ENCODE peak calls at places on chromosomes 2 and 18, in nine cellular contexts. Q, J, K, A, Y, H, L, R and P are unnamed samples.

GRCh38 chr2:238706673-238707072 is 141.2 kb upstream of the TWIST2 start:
- DNase-seq in H (no peak), J (no peak), Q (no peak), L (no peak), K (no peak), R (no peak), A (no peak), Y (no peak), P (no peak)

GRCh38 chr2:227796044-227796780 is 17.4 kb upstream of the CCL20 start:
- DNase-seq in K (no peak), Q (no peak), H (no peak), R (no peak), Y (no peak), L (no peak), A (no peak), J (peak), P (peak)

GRCh38 chr18:3129053-3129864 is 90.5 kb downstream of the MYOM1 start:
- DNase-seq in H (peak), Y (peak), L (no peak), Q (peak), K (peak), A (peak), R (no peak), J (peak), P (peak)

GRCh38 chr2:187054501-187055319 is 205.7 kb upstream of the ZSWIM2 start:
- DNase-seq in L (no peak), Y (no peak), J (no peak), A (no peak), H (peak), K (no peak), R (no peak), Q (no peak), P (no peak)

GRCh38 chr2:189379287-189379630 is 62.0 kb upstream of the WDR75 start:
- DNase-seq in H (no peak), Q (no peak), L (no peak), Y (no peak), A (no peak), K (no peak), J (no peak), R (no peak), P (no peak)

GRCh38 chr2:71949537-71949798 is 198.2 kb downstream of the CYP26B1 start:
- DNase-seq in A (no peak), K (no peak), Q (no peak), R (no peak), L (no peak), Y (no peak), J (no peak), H (no peak), P (no peak)

GRCh38 chr18:21593540-21594257 is 6.8 kb downstream of the ESCO1 start:
- DNase-seq in R (no peak), L (no peak), J (no peak), H (peak), K (no peak), Q (no peak), Y (no peak), A (no peak), P (no peak)

GRCh38 chr18:22214731-22215528 is 45.5 kb downstream of the GATA6 start:
- DNase-seq in A (no peak), R (no peak), Q (no peak), L (no peak), K (no peak), J (no peak), Y (no peak), H (no peak), P (no peak)

GRCh38 chr2:27809761-27810241 is 38.3 kb downstream of the MRPL33 start:
- DNase-seq in Y (no peak), K (no peak), H (no peak), L (no peak), J (peak), R (no peak), A (no peak), Q (no peak), P (no peak)

GRCh38 chr2:26432856-26433255 is 31.1 kb downstream of the DRC1 start:
- DNase-seq in R (no peak), L (no peak), K (no peak), Q (no peak), Y (no peak), H (no peak), J (no peak), A (no peak), P (no peak)

GRCh38 chr2:6309415-6310185 is 556.1 kb downstream of the CMPK2 start:
- DNase-seq in H (peak), R (no peak), A (peak), Q (no peak), J (no peak), K (peak), L (no peak), Y (no peak), P (no peak)

GRCh38 chr2:149314687-149315086 is 15.7 kb upstream of the LYPD6 start:
- DNase-seq in Q (no peak), L (no peak), J (no peak), H (no peak), Y (peak), A (no peak), K (no peak), R (no peak), P (no peak)

GRCh38 chr2:7845332-7845731 is 836.5 kb upstream of the ID2 start:
- DNase-seq in H (peak), J (no peak), Q (peak), R (no peak), L (no peak), A (no peak), Y (no peak), K (peak), P (no peak)

GRCh38 chr2:120765911-120766757 is 30.5 kb downstream of the GLI2 start:
- DNase-seq in J (no peak), H (no peak), Q (peak), R (no peak), L (no peak), A (no peak), K (no peak), Y (peak), P (peak)

GRCh38 chr2:120539937-120540718 is 194.2 kb downstream of the INHBB start:
- DNase-seq in A (no peak), Q (peak), Y (no peak), R (no peak), L (no peak), H (no peak), J (peak), K (peak), P (peak)

GRCh38 chr2:28175028-28175427 is 217.6 kb upstream of the FOSL2 start:
- DNase-seq in Q (no peak), H (peak), J (no peak), A (no peak), K (no peak), L (no peak), R (no peak), Y (no peak), P (no peak)

GRCh38 chr2:230666885-230667712 is 45.5 kb upstream of the CAB39 start:
- DNase-seq in R (no peak), J (no peak), A (no peak), H (peak), K (no peak), Y (no peak), L (no peak), Q (no peak), P (peak)

GRCh38 chr18:39675358-39675757 is 2109.8 kb upstream of the CELF4 start:
- DNase-seq in L (no peak), Q (peak), R (no peak), H (no peak), A (no peak), K (no peak), J (no peak), Y (no peak), P (no peak)

GRCh38 chr2:197011777-197012641 is 85.5 kb upstream of the PGAP1 start:
- DNase-seq in K (peak), Y (peak), H (peak), L (no peak), A (peak), Q (no peak), R (no peak), J (peak), P (no peak)

GRCh38 chr2:160222546-160223281 is 22.6 kb upstream of the ITGB6 start:
- DNase-seq in R (no peak), K (no peak), Q (no peak), H (no peak), L (no peak), J (no peak), A (no peak), Y (no peak), P (no peak)

GRCh38 chr2:147491491-147491890 is 353.3 kb upstream of the ACVR2A start:
- DNase-seq in Y (no peak), H (no peak), L (no peak), J (no peak), K (no peak), Q (no peak), R (no peak), A (no peak), P (no peak)

GRCh38 chr2:214139630-214140284 is 271.1 kb upstream of the VWC2L start:
- DNase-seq in J (no peak), A (no peak), L (no peak), R (no peak), K (no peak), Y (peak), Q (no peak), H (no peak), P (no peak)

GRCh38 chr18:46398625-46399024 is 258.4 kb downstream of the LOXHD1 start:
- DNase-seq in Y (no peak), L (no peak), H (no peak), K (peak), Q (no peak), J (no peak), A (no peak), R (no peak), P (no peak)

GRCh38 chr18:74492259-74492658 is 3.9 kb upstream of the CNDP2 start:
- DNase-seq in J (no peak), Q (no peak), A (no peak), L (no peak), H (no peak), K (no peak), R (peak), Y (no peak), P (no peak)

GRCh38 chr2:9099341-9099751 is 95.9 kb upstream of the MBOAT2 start:
- DNase-seq in Q (no peak), L (no peak), H (peak), J (no peak), K (no peak), R (no peak), Y (no peak), A (peak), P (no peak)

GRCh38 chr2:230658877-230659652 is 53.6 kb upstream of the CAB39 start:
- DNase-seq in H (peak), A (peak), Y (no peak), Q (no peak), L (no peak), R (no peak), J (no peak), K (no peak), P (no peak)

GRCh38 chr18:61679836-61680235 is 213.0 kb downstream of the RNF152 start:
- DNase-seq in R (no peak), J (no peak), H (no peak), Q (no peak), Y (no peak), K (no peak), L (no peak), A (no peak), P (no peak)

GRCh38 chr2:170845343-170845742 is 28.7 kb downstream of the GAD1 start:
- DNase-seq in K (peak), L (no peak), J (no peak), H (peak), Y (no peak), R (no peak), Q (no peak), A (no peak), P (no peak)
- TF ChIP-seq CTCF in K (peak), L (no peak), J (no peak), H (no peak), Y (no peak), R (no peak), Q (no peak), A (no peak), P (no peak)

GRCh38 chr2:48572797-48573196 is 42.8 kb downstream of the STON1 start:
- DNase-seq in A (no peak), Q (no peak), K (peak), H (no peak), L (no peak), R (peak), J (no peak), Y (peak), P (no peak)
- TF ChIP-seq CTCF in A (no peak), Q (no peak), K (no peak), H (no peak), L (no peak), R (no peak), J (no peak), Y (no peak), P (no peak)

GRCh38 chr2:48016620-48017019 is 110.3 kb upstream of the FBXO11 start:
- DNase-seq in H (peak), A (no peak), R (no peak), J (peak), L (no peak), Y (no peak), Q (no peak), K (peak), P (no peak)
- TF ChIP-seq CTCF in H (no peak), A (no peak), R (no peak), J (peak), L (no peak), Y (peak), Q (no peak), K (peak), P (peak)

GRCh38 chr2:194700116-194700515 is 956.9 kb upstream of the SLC39A10 start:
- DNase-seq in Y (no peak), H (no peak), J (no peak), L (no peak), Q (no peak), K (no peak), R (no peak), A (no peak), P (no peak)
- TF ChIP-seq CTCF in Y (no peak), H (no peak), J (no peak), L (no peak), Q (no peak), K (no peak), R (no peak), A (no peak), P (no peak)

GRCh38 chr18:32018331-32019250 is at the start of gene RNF125:
- DNase-seq in A (peak), L (peak), K (peak), R (no peak), Q (peak), Y (peak), H (peak), J (peak), P (peak)
- TF ChIP-seq CTCF in A (no peak), L (no peak), K (no peak), R (no peak), Q (no peak), Y (no peak), H (no peak), J (no peak), P (no peak)

DNA sequence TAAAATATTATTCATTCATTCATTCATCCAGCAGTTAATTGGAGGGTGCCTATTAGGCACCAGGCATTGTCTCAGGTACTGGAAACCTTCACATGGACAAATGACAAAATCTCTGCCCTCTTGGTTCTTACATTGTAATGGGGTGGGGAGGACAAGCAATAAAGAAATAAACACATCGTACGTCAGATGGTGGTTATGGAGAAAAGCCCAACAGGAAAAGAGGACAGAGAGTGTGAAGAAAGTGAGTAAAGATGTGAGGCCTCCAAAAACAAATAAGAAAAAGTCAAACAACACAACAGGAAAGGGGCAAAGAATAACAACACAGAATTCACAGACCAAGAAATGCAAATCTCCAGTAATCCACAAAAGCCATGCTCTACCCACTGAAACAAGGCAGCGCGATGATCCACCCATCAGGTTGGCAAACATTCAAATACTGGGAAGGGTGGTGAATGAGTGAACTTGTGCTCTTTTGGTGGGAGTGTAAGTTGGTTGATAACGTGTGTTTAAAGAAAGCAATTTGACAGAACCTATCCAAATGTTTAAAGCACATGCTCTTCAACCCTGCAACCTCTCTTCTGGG is 16.6 kb upstream of the DUSP2 start:
- DNase-seq in Q (no peak), J (no peak), Y (no peak), L (no peak), H (no peak), R (no peak), K (no peak), A (no peak), P (no peak)
- TF ChIP-seq CTCF in Q (no peak), J (no peak), Y (no peak), L (no peak), H (no peak), R (no peak), K (no peak), A (no peak), P (no peak)

GRCh38 chr18:25896178-25896780 is 194.1 kb downstream of the SS18 start:
- DNase-seq in L (no peak), J (peak), K (peak), Y (peak), R (no peak), Q (no peak), H (peak), A (peak), P (peak)
- TF ChIP-seq CTCF in L (peak), J (peak), K (peak), Y (peak), R (peak), Q (peak), H (peak), A (peak), P (peak)

GRCh38 chr2:119231975-119232665 is 8.5 kb downstream of the STEAP3 start:
- DNase-seq in Q (no peak), L (no peak), A (peak), Y (no peak), H (peak), K (no peak), J (no peak), R (no peak), P (no peak)

GRCh38 chr2:119232666-119232993 is 9.0 kb downstream of the STEAP3 start:
- DNase-seq in K (no peak), R (no peak), Q (no peak), J (no peak), Y (no peak), L (no peak), A (no peak), H (no peak), P (no peak)

GRCh38 chr2:119236796-119237195 is 13.2 kb downstream of the STEAP3 start:
- DNase-seq in Q (no peak), Y (no peak), J (no peak), A (no peak), L (no peak), H (no peak), K (no peak), R (no peak), P (no peak)

GRCh38 chr2:119233326-119234020 is 9.8 kb downstream of the STEAP3 start:
- DNase-seq in K (no peak), H (peak), R (no peak), Q (no peak), A (peak), L (no peak), Y (no peak), J (no peak), P (no peak)

GRCh38 chr2:119234021-119235019 is 10.7 kb downstream of the STEAP3 start:
- DNase-seq in H (peak), Q (no peak), J (no peak), A (no peak), L (no peak), K (peak), Y (peak), R (no peak), P (no peak)
- TF ChIP-seq CTCF in H (peak), Q (peak), J (peak), A (peak), L (peak), K (peak), Y (peak), R (no peak), P (no peak)

GRCh38 chr2:237012021-237012420 is 73.7 kb upstream of the COPS8 start:
- DNase-seq in L (no peak), Y (no peak), A (no peak), H (no peak), K (no peak), J (no peak), R (no peak), Q (no peak), P (no peak)
- TF ChIP-seq CTCF in L (no peak), Y (no peak), A (no peak), H (no peak), K (no peak), J (no peak), R (no peak), Q (no peak), P (no peak)

GRCh38 chr2:168614291-168615018 is 158.4 kb downstream of the CERS6 start:
- DNase-seq in L (no peak), A (no peak), H (peak), K (peak), Q (no peak), J (no peak), R (no peak), Y (no peak), P (no peak)
- TF ChIP-seq CTCF in L (no peak), A (no peak), H (no peak), K (peak), Q (no peak), J (no peak), R (no peak), Y (no peak), P (no peak)